ENCODE peak calls at places on chromosomes 13 and 19, in five cellular contexts. B is iPS DF 6.9; K is stimulated activated CD4-positive, alpha-beta T cell treated with anti-CD3 and anti-CD28 coated beads, Interleukin-2, amount 100 ng/mL, for 24 hours; X is choroid plexus epithelial cell; L is endothelial cell. I is an unnamed sample.

GRCh38 chr13:112064222-112064621 is 2.7 kb upstream of the SOX1 start:
- DNase-seq in X (no peak), B (no peak), K (no peak), L (no peak), I (no peak)

GRCh38 chr19:29260477-29261317 is 47.7 kb upstream of the UQCRFS1 start:
- DNase-seq in B (no peak), L (peak; percentile 57), K (peak; percentile 43), X (peak; percentile 18), I (peak; percentile 17)

GRCh38 chr19:33734913-33735312 is 61.8 kb upstream of the KCTD15 start:
- DNase-seq in B (no peak), L (no peak), K (no peak), X (no peak), I (no peak)

GRCh38 chr19:1668339-1669123 is 16.1 kb upstream of the TCF3 start:
- DNase-seq in K (no peak), L (peak; percentile 10), B (no peak), X (peak; percentile 18), I (peak; percentile 20)

GRCh38 chr19:40144151-40144550 is 47.1 kb upstream of the MAP3K10 start:
- DNase-seq in L (no peak), X (no peak), K (no peak), B (no peak), I (no peak)

GRCh38 chr13:38951525-38952313 is 38.9 kb downstream of the STOML3 start:
- DNase-seq in L (no peak), K (peak; percentile 5), B (no peak), X (peak; percentile 3), I (no peak)

GRCh38 chr19:1105873-1106840 is 2.4 kb downstream of the GPX4 start:
- DNase-seq in K (no peak), L (no peak), X (no peak), B (no peak), I (no peak)

GRCh38 chr13:111217661-111218060 is 102.6 kb downstream of the ARHGEF7 start:
- DNase-seq in X (no peak), B (no peak), L (no peak), K (no peak), I (no peak)

GRCh38 chr13:80921556-80921955 is 580.6 kb upstream of the SPRY2 start:
- DNase-seq in X (peak; percentile 40), L (no peak), K (no peak), B (no peak), I (no peak)

GRCh38 chr13:98922306-98922705 is 55.6 kb downstream of the DOCK9 start:
- DNase-seq in B (no peak), L (no peak), K (no peak), X (peak; percentile 34), I (no peak)

GRCh38 chr19:4279530-4280422 is 710 bp downstream of the SHD start:
- DNase-seq in K (no peak), X (no peak), B (no peak), L (no peak), I (no peak)